ENCODE peak calls at places on chromosomes 13 and 19, in four cellular contexts. One of them, this sample, is unnamed.

GRCh38 chr19:29586401-29586800 is 19.7 kb upstream of the POP4 start:
- DNase-seq in PC-3: no peak
- DNase-seq in right cardiac atrium: no peak
- DNase-seq in BJ: no peak
- DNase-seq in this sample: no peak

GRCh38 chr13:110394371-110394841 is 87.3 kb downstream of the COL4A2 start:
- DNase-seq in PC-3: no peak
- DNase-seq in right cardiac atrium: no peak
- DNase-seq in BJ: no peak
- DNase-seq in this sample: no peak

GRCh38 chr19:46840157-46840942 is 10.3 kb downstream of the AP2S1 start:
- DNase-seq in PC-3: peak; percentile 51
- DNase-seq in right cardiac atrium: peak; percentile 47
- DNase-seq in BJ: no peak
- DNase-seq in this sample: peak; percentile 64

GRCh38 chr13:51953347-51953746 is 57.9 kb downstream of the ATP7B start:
- DNase-seq in PC-3: no peak
- DNase-seq in right cardiac atrium: no peak
- DNase-seq in BJ: no peak
- DNase-seq in this sample: peak; percentile 28

GRCh38 chr19:52464798-52465470 is 11.6 kb downstream of the ZNF578 start:
- DNase-seq in PC-3: no peak
- DNase-seq in right cardiac atrium: no peak
- DNase-seq in BJ: no peak
- DNase-seq in this sample: peak; percentile 36

GRCh38 chr13:110319774-110320509 is 12.9 kb downstream of the COL4A2 start:
- DNase-seq in PC-3: peak; percentile 81
- DNase-seq in right cardiac atrium: no peak
- DNase-seq in BJ: peak; percentile 45
- DNase-seq in this sample: peak; percentile 78

GRCh38 chr13:100266026-100266425 is 177.1 kb downstream of the PCCA start:
- DNase-seq in PC-3: no peak
- DNase-seq in right cardiac atrium: no peak
- DNase-seq in BJ: no peak
- DNase-seq in this sample: no peak

GRCh38 chr13:49410006-49410405 is 33.9 kb downstream of the CAB39L start:
- DNase-seq in PC-3: no peak
- DNase-seq in right cardiac atrium: no peak
- DNase-seq in BJ: no peak
- DNase-seq in this sample: no peak

GRCh38 chr19:39299404-39299803 is 3.2 kb downstream of the IFNL1 start:
- DNase-seq in PC-3: no peak
- DNase-seq in right cardiac atrium: no peak
- DNase-seq in BJ: no peak
- DNase-seq in this sample: no peak

GRCh38 chr19:31592456-31592855 is 243.2 kb upstream of the TSHZ3 start:
- DNase-seq in PC-3: no peak
- DNase-seq in right cardiac atrium: no peak
- DNase-seq in BJ: no peak
- DNase-seq in this sample: no peak

GRCh38 chr19:55405638-55406037 is 1.9 kb downstream of the UBE2S start:
- DNase-seq in PC-3: no peak
- DNase-seq in right cardiac atrium: no peak
- DNase-seq in BJ: no peak
- DNase-seq in this sample: no peak

GRCh38 chr13:51679616-51680015 is 95.4 kb downstream of the WDFY2 start:
- DNase-seq in PC-3: no peak
- DNase-seq in right cardiac atrium: no peak
- DNase-seq in BJ: no peak
- DNase-seq in this sample: no peak

GRCh38 chr19:38837304-38837626 is 5.7 kb upstream of the ECH1 start:
- DNase-seq in PC-3: no peak
- DNase-seq in right cardiac atrium: peak; percentile 22
- DNase-seq in BJ: no peak
- DNase-seq in this sample: no peak

GRCh38 chr19:47444388-47444821 is 25.1 kb upstream of the MEIS3 start:
- DNase-seq in PC-3: no peak
- DNase-seq in right cardiac atrium: no peak
- DNase-seq in BJ: no peak
- DNase-seq in this sample: no peak

GRCh38 chr13:50130686-50131051 is 115.4 kb downstream of the KCNRG start:
- DNase-seq in PC-3: peak; percentile 21
- DNase-seq in right cardiac atrium: no peak
- DNase-seq in BJ: no peak
- DNase-seq in this sample: no peak

DNA sequence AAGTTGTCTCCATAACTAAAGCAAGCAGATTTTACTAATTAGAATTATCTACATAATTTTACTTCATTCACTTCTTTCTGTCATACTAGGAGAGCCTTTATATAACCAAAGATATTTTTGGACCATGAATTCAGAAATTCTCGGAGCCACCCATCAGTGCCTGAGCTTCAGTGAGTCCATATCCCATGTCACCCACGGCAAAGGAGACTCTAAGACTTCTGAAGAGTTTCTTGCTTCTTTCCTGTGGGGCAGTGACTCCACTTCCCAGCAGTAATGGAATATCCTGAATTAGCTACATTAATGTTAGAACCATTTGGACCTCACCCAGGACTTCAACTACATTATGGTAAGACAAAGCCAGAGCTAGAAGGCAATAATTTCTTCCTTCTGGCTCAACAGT is 8.2 kb downstream of the STARD13 start:
- DNase-seq in PC-3: no peak
- DNase-seq in right cardiac atrium: no peak
- DNase-seq in BJ: no peak
- DNase-seq in this sample: no peak
- H3K4me3 ChIP-seq in PC-3: no peak overlapping the region
- H3K4me3 ChIP-seq in right cardiac atrium: no peak overlapping the region
- H3K4me3 ChIP-seq in BJ: no peak overlapping the region
- H3K4me3 ChIP-seq in this sample: no peak overlapping the region

DNA sequence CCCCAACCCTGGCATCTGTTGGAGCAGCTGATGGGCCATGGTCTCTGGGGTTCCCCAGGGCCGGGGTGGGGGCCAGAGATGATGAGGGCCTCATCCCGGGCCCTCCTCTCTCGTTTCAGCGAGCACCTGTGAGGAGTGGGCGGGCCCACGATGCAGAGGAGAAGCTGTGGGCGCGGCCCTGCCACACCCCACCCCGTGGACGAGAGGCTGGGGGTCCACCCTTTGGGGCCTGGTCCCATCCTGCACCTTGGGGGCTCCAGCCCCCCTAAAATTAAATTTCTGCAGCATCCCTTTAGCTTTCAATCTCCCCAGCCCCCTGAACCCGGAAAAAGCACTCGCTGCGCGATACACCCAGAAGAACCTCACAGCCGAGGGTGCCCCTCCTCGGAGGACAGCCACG is 5.6 kb downstream of the HMG20B start:
- DNase-seq in PC-3: no peak
- DNase-seq in right cardiac atrium: no peak
- DNase-seq in BJ: no peak
- DNase-seq in this sample: no peak
- H3K4me3 ChIP-seq in PC-3: no peak overlapping the region
- H3K4me3 ChIP-seq in right cardiac atrium: no peak overlapping the region
- H3K4me3 ChIP-seq in BJ: no peak overlapping the region
- H3K4me3 ChIP-seq in this sample: no peak overlapping the region

DNA sequence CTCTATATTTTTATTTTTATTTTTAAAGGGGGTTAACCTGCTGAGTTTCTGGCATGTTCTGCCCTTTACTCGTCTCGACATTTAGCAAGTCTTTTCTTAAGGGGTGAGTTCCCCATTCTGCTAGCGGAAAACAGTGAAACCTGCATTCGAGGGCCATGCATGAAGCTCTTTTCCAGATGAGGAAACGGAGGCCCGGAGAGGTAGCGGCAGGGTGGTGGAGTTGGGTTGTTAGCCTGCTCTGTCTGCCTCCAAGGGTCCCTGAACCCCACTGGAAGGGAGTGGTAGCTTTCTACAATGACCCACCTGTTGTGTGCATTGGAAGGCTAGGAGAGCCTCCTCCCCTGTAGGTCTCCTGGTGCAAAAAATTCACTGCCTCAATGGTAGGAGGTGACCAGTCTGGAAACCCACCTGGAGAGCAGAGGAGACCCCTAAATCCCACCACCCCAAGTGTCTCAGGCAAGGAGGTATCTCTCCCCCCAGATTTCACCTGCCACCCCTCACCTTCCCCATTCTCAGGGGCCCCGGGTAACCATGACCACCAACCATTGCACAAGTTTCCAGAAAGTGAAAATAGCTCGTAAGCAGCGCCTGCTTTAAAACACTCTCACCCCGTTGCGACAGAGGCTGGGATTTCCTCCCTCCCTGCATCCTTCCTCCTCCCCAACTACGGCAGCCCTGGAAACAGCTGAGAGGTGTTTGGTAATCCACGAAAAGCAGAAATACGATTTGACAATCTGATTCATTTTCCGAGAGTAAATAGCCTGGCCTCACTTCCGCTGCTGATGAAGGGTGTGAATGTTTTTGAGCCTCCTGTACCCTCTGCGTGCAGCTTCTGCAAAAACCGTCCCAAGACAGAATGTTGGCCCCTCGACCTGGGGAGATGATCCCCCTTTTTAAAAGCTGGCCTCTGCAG is 3.5 kb downstream of the KLF2 start:
- DNase-seq in PC-3: no peak
- DNase-seq in right cardiac atrium: peak; percentile 80
- DNase-seq in BJ: no peak
- DNase-seq in this sample: no peak
- H3K4me3 ChIP-seq in PC-3: no peak overlapping the region
- H3K4me3 ChIP-seq in right cardiac atrium: peak overlapping the region; percentile 68
- H3K4me3 ChIP-seq in BJ: no peak overlapping the region
- H3K4me3 ChIP-seq in this sample: peak overlapping the region; percentile 7

GRCh38 chr19:49340069-49340864 is 5.1 kb downstream of the CD37 start:
- DNase-seq in PC-3: no peak
- DNase-seq in right cardiac atrium: peak; percentile 66
- DNase-seq in BJ: no peak
- DNase-seq in this sample: no peak

GRCh38 chr19:49337267-49338022 is 2.2 kb downstream of the CD37 start:
- DNase-seq in PC-3: no peak
- DNase-seq in right cardiac atrium: no peak
- DNase-seq in BJ: no peak
- DNase-seq in this sample: no peak

GRCh38 chr19:49338023-49338677 is 2.9 kb downstream of the CD37 start:
- DNase-seq in PC-3: no peak
- DNase-seq in right cardiac atrium: no peak
- DNase-seq in BJ: no peak
- DNase-seq in this sample: no peak

GRCh38 chr19:49339364-49340068 is 4.3 kb downstream of the CD37 start:
- DNase-seq in PC-3: peak; percentile 93
- DNase-seq in right cardiac atrium: peak; percentile 91
- DNase-seq in BJ: peak; percentile 35
- DNase-seq in this sample: no peak

GRCh38 chr19:49338691-49339363 is 3.6 kb downstream of the CD37 start:
- DNase-seq in PC-3: peak; percentile 94
- DNase-seq in right cardiac atrium: peak; percentile 81
- DNase-seq in BJ: no peak
- DNase-seq in this sample: no peak
- H3K4me3 ChIP-seq in PC-3: peak overlapping the region; percentile 57
- H3K4me3 ChIP-seq in right cardiac atrium: peak overlapping the region; percentile 29
- H3K4me3 ChIP-seq in BJ: peak overlapping the region; percentile 19
- H3K4me3 ChIP-seq in this sample: no peak overlapping the region

GRCh38 chr13:113491982-113492381 is 1.5 kb upstream of the DCUN1D2 start:
- DNase-seq in PC-3: no peak
- DNase-seq in right cardiac atrium: no peak
- DNase-seq in BJ: no peak
- DNase-seq in this sample: no peak
- H3K4me3 ChIP-seq in PC-3: peak overlapping the region; percentile 92
- H3K4me3 ChIP-seq in right cardiac atrium: peak overlapping the region; percentile 68
- H3K4me3 ChIP-seq in BJ: peak overlapping the region; percentile 80
- H3K4me3 ChIP-seq in this sample: no peak overlapping the region

GRCh38 chr13:67228909-67229308 is 1.2 kb downstream of the PCDH9 start:
- DNase-seq in PC-3: no peak
- DNase-seq in right cardiac atrium: no peak
- DNase-seq in BJ: no peak
- DNase-seq in this sample: no peak
- H3K4me3 ChIP-seq in PC-3: peak overlapping the region; percentile 88
- H3K4me3 ChIP-seq in right cardiac atrium: peak overlapping the region; percentile 82
- H3K4me3 ChIP-seq in BJ: peak overlapping the region; percentile 85
- H3K4me3 ChIP-seq in this sample: no peak overlapping the region